ENCODE peak calls at places on chromosomes 5 and 9, in seven cellular contexts. One of them, this sample, is unnamed. For H3K27me3, the result is how much of the 10 kb centered on the place peaks cover.

GRCh38 chr9:86043999-86044398 is 55.4 kb downstream of the GOLM1 start:
- DNase-seq in brain microvascular endothelial cell: no peak
- DNase-seq in psoas muscle: no peak
- DNase-seq in Peyer's patch: no peak
- DNase-seq in cardiac muscle cell: no peak
- DNase-seq in fibroblast of lung: peak
- DNase-seq in breast epithelium: no peak
- DNase-seq in this sample: no peak

GRCh38 chr5:136077046-136077445 is 48.3 kb downstream of the TGFBI start:
- DNase-seq in brain microvascular endothelial cell: no peak
- DNase-seq in psoas muscle: no peak
- DNase-seq in Peyer's patch: no peak
- DNase-seq in cardiac muscle cell: no peak
- DNase-seq in fibroblast of lung: no peak
- DNase-seq in breast epithelium: no peak
- DNase-seq in this sample: no peak

GRCh38 chr9:71638627-71639026 is 129.7 kb downstream of the CEMIP2 start:
- DNase-seq in brain microvascular endothelial cell: no peak
- DNase-seq in psoas muscle: no peak
- DNase-seq in Peyer's patch: no peak
- DNase-seq in cardiac muscle cell: no peak
- DNase-seq in fibroblast of lung: peak
- DNase-seq in breast epithelium: no peak
- DNase-seq in this sample: no peak

GRCh38 chr9:137167752-137168574 is 1.9 kb downstream of the LRRC26 start:
- DNase-seq in brain microvascular endothelial cell: no peak
- DNase-seq in psoas muscle: no peak
- DNase-seq in Peyer's patch: no peak
- DNase-seq in cardiac muscle cell: peak
- DNase-seq in fibroblast of lung: peak
- DNase-seq in breast epithelium: no peak
- DNase-seq in this sample: no peak

GRCh38 chr9:70110194-70111041 is 66.8 kb downstream of the MAMDC2 start:
- DNase-seq in brain microvascular endothelial cell: no peak
- DNase-seq in psoas muscle: no peak
- DNase-seq in Peyer's patch: no peak
- DNase-seq in cardiac muscle cell: no peak
- DNase-seq in fibroblast of lung: no peak
- DNase-seq in breast epithelium: no peak
- DNase-seq in this sample: no peak

GRCh38 chr5:149413477-149414210 is 34.6 kb upstream of the IL17B start:
- DNase-seq in brain microvascular endothelial cell: no peak
- DNase-seq in psoas muscle: no peak
- DNase-seq in Peyer's patch: no peak
- DNase-seq in cardiac muscle cell: no peak
- DNase-seq in fibroblast of lung: no peak
- DNase-seq in breast epithelium: peak
- DNase-seq in this sample: no peak

GRCh38 chr5:168106008-168106761 is 185.3 kb upstream of the WWC1 start:
- DNase-seq in brain microvascular endothelial cell: no peak
- DNase-seq in psoas muscle: no peak
- DNase-seq in Peyer's patch: no peak
- DNase-seq in cardiac muscle cell: no peak
- DNase-seq in fibroblast of lung: no peak
- DNase-seq in breast epithelium: no peak
- DNase-seq in this sample: no peak

GRCh38 chr5:156584856-156585255 is 257.9 kb downstream of the SGCD start:
- DNase-seq in brain microvascular endothelial cell: no peak
- DNase-seq in psoas muscle: no peak
- DNase-seq in Peyer's patch: no peak
- DNase-seq in cardiac muscle cell: no peak
- DNase-seq in fibroblast of lung: no peak
- DNase-seq in breast epithelium: no peak
- DNase-seq in this sample: no peak

GRCh38 chr9:107737987-107738743 is 248.6 kb upstream of the KLF4 start:
- DNase-seq in brain microvascular endothelial cell: peak
- DNase-seq in psoas muscle: peak
- DNase-seq in Peyer's patch: peak
- DNase-seq in cardiac muscle cell: no peak
- DNase-seq in fibroblast of lung: peak
- DNase-seq in breast epithelium: no peak
- DNase-seq in this sample: no peak

GRCh38 chr5:103474671-103475070 is 87.9 kb downstream of the NUDT12 start:
- DNase-seq in brain microvascular endothelial cell: no peak
- DNase-seq in psoas muscle: no peak
- DNase-seq in Peyer's patch: no peak
- DNase-seq in cardiac muscle cell: no peak
- DNase-seq in fibroblast of lung: no peak
- DNase-seq in breast epithelium: no peak
- DNase-seq in this sample: no peak

GRCh38 chr5:141669519-141669918 is 12.5 kb downstream of the ARAP3 start:
- DNase-seq in brain microvascular endothelial cell: no peak
- DNase-seq in psoas muscle: no peak
- DNase-seq in Peyer's patch: no peak
- DNase-seq in cardiac muscle cell: no peak
- DNase-seq in fibroblast of lung: no peak
- DNase-seq in breast epithelium: no peak
- DNase-seq in this sample: no peak
- TF ChIP-seq CTCF in brain microvascular endothelial cell: peak
- TF ChIP-seq CTCF in psoas muscle: no peak
- TF ChIP-seq CTCF in Peyer's patch: no peak
- TF ChIP-seq CTCF in cardiac muscle cell: no peak
- TF ChIP-seq CTCF in fibroblast of lung: no peak
- TF ChIP-seq CTCF in breast epithelium: no peak
- TF ChIP-seq CTCF in this sample: no peak

GRCh38 chr5:178433273-178433775 is 156.9 kb downstream of the COL23A1 start:
- DNase-seq in brain microvascular endothelial cell: no peak
- DNase-seq in psoas muscle: no peak
- DNase-seq in Peyer's patch: no peak
- DNase-seq in cardiac muscle cell: no peak
- DNase-seq in fibroblast of lung: no peak
- DNase-seq in breast epithelium: no peak
- DNase-seq in this sample: no peak
- H3K27ac ChIP-seq in brain microvascular endothelial cell: no peak
- H3K27ac ChIP-seq in psoas muscle: no peak
- H3K27ac ChIP-seq in Peyer's patch: no peak
- H3K27ac ChIP-seq in cardiac muscle cell: no peak
- H3K27ac ChIP-seq in fibroblast of lung: no peak
- H3K27ac ChIP-seq in breast epithelium: no peak
- H3K27ac ChIP-seq in this sample: no peak

DNA sequence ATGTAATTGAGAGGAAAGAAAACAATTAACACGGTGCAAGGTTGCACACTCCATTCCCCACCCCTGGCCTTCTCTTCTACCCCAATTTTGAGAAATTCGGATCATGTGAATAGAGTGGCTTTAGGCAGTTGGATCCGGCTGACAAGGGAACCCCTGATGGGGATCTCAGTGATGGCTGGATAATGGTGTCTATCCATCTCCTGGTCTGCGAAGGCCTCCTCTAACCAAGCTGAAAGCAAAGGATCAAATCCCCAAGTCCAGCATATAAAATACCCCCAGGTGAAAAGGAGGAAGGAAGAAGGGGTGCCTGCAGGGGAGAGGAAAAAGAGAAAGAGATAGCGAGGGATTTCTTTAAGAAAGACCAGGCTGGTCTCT is 16.0 kb downstream of the NR2F1 start:
- DNase-seq in brain microvascular endothelial cell: no peak
- DNase-seq in psoas muscle: no peak
- DNase-seq in Peyer's patch: no peak
- DNase-seq in cardiac muscle cell: no peak
- DNase-seq in fibroblast of lung: no peak
- DNase-seq in breast epithelium: no peak
- DNase-seq in this sample: no peak
- H3K27me3 ChIP-seq in brain microvascular endothelial cell: under half
- H3K27me3 ChIP-seq in psoas muscle: half or more
- H3K27me3 ChIP-seq in Peyer's patch: under half
- H3K27me3 ChIP-seq in cardiac muscle cell: half or more
- H3K27me3 ChIP-seq in fibroblast of lung: under half
- H3K27me3 ChIP-seq in breast epithelium: half or more
- H3K27me3 ChIP-seq in this sample: half or more

GRCh38 chr5:78627175-78627574 is 21.4 kb downstream of the LHFPL2 start:
- DNase-seq in brain microvascular endothelial cell: no peak
- DNase-seq in psoas muscle: no peak
- DNase-seq in Peyer's patch: no peak
- DNase-seq in cardiac muscle cell: no peak
- DNase-seq in fibroblast of lung: peak
- DNase-seq in breast epithelium: no peak
- DNase-seq in this sample: no peak
- TF ChIP-seq CTCF in brain microvascular endothelial cell: peak
- TF ChIP-seq CTCF in psoas muscle: no peak
- TF ChIP-seq CTCF in Peyer's patch: peak
- TF ChIP-seq CTCF in cardiac muscle cell: peak
- TF ChIP-seq CTCF in fibroblast of lung: peak
- TF ChIP-seq CTCF in breast epithelium: no peak
- TF ChIP-seq CTCF in this sample: no peak

GRCh38 chr5:10329808-10330481 is 22.2 kb upstream of the CMBL start:
- DNase-seq in brain microvascular endothelial cell: no peak
- DNase-seq in psoas muscle: peak
- DNase-seq in Peyer's patch: no peak
- DNase-seq in cardiac muscle cell: no peak
- DNase-seq in fibroblast of lung: peak
- DNase-seq in breast epithelium: no peak
- DNase-seq in this sample: no peak

GRCh38 chr5:10329421-10329807 is 21.7 kb upstream of the CMBL start:
- DNase-seq in brain microvascular endothelial cell: no peak
- DNase-seq in psoas muscle: no peak
- DNase-seq in Peyer's patch: no peak
- DNase-seq in cardiac muscle cell: no peak
- DNase-seq in fibroblast of lung: no peak
- DNase-seq in breast epithelium: no peak
- DNase-seq in this sample: no peak

GRCh38 chr5:10330511-10331105 is 22.9 kb upstream of the MARCHF6 start:
- DNase-seq in brain microvascular endothelial cell: no peak
- DNase-seq in psoas muscle: peak
- DNase-seq in Peyer's patch: no peak
- DNase-seq in cardiac muscle cell: no peak
- DNase-seq in fibroblast of lung: no peak
- DNase-seq in breast epithelium: no peak
- DNase-seq in this sample: no peak

GRCh38 chr5:10331341-10331796 is 22.1 kb upstream of the MARCHF6 start:
- DNase-seq in brain microvascular endothelial cell: peak
- DNase-seq in psoas muscle: peak
- DNase-seq in Peyer's patch: no peak
- DNase-seq in cardiac muscle cell: no peak
- DNase-seq in fibroblast of lung: peak
- DNase-seq in breast epithelium: peak
- DNase-seq in this sample: no peak

DNA sequence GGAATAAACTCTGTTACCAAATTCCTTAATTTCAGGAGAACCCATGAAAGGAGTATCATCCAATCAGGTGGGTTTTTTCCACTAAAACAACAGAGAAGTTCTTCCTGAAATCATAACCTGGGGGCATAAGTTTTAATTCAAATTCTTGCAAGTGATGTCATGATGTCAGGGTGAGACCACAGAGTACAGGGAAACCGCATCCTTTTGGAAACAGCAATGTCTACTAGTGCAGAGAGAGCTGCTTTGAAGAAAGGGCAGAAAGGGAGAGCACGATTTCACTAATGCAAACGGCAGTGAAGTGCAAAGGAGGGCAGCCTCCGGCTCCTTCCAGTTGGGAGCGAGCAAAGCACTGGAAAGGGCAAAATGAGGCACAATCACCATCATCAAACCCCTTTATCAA is 20.6 kb upstream of the CMBL start:
- DNase-seq in brain microvascular endothelial cell: no peak
- DNase-seq in psoas muscle: no peak
- DNase-seq in Peyer's patch: no peak
- DNase-seq in cardiac muscle cell: no peak
- DNase-seq in fibroblast of lung: no peak
- DNase-seq in breast epithelium: no peak
- DNase-seq in this sample: no peak
- H3K27ac ChIP-seq in brain microvascular endothelial cell: no peak
- H3K27ac ChIP-seq in psoas muscle: no peak
- H3K27ac ChIP-seq in Peyer's patch: no peak
- H3K27ac ChIP-seq in cardiac muscle cell: no peak
- H3K27ac ChIP-seq in fibroblast of lung: no peak
- H3K27ac ChIP-seq in breast epithelium: no peak
- H3K27ac ChIP-seq in this sample: no peak

DNA sequence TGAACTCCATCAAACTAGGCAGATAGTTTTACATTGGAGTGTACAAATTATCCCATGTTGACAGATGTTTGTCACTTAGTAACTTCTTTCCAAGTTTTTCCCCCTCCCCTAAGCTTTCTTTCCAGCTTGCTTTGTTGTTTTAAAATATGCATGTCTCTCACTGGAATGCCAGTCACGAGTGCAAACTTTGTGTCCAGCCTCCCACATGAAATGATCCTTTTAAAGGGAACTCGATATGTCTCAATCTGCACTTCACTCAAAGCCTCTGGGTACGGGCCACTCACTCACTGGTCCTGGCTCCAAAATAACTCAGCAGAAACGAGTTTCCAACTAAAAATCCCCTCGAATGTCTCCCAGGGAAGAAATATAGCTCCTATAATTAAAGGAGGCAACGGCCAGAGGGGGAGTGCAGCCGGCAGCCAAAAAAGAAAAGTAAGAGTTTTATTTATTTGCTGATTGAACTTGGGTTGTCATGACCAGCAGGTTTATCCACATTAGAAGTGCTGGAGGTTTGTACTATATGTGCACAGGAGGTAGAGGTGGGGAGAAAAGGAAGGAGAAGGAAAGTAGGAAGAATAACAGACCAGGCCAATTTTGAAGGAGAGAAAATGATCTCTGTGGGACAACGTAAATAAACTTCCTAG is 17.5 kb downstream of the NR2F1 start:
- DNase-seq in brain microvascular endothelial cell: no peak
- DNase-seq in psoas muscle: no peak
- DNase-seq in Peyer's patch: no peak
- DNase-seq in cardiac muscle cell: no peak
- DNase-seq in fibroblast of lung: peak
- DNase-seq in breast epithelium: no peak
- DNase-seq in this sample: no peak
- H3K27me3 ChIP-seq in brain microvascular endothelial cell: under half
- H3K27me3 ChIP-seq in psoas muscle: half or more
- H3K27me3 ChIP-seq in Peyer's patch: under half
- H3K27me3 ChIP-seq in cardiac muscle cell: half or more
- H3K27me3 ChIP-seq in fibroblast of lung: under half
- H3K27me3 ChIP-seq in breast epithelium: half or more
- H3K27me3 ChIP-seq in this sample: half or more

DNA sequence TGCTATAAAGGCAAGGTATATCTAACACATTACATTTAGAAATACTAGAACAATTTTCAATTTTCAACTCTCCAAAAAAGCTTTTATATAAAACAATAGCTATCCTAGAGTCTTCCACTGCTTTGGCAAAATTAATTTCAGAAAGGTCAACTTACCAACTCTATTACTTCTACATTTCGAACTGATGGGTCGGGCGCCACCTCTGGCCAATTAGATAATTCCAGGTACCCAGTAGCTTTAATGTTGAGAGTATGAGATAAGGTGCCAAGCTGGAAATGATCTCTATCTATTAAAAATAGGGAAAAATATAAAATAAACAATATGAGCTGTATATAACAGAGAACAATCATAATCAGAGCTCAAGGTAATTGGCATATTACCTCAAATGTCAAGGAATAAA is 166.6 kb downstream of the AP3B1 start:
- DNase-seq in brain microvascular endothelial cell: no peak
- DNase-seq in psoas muscle: no peak
- DNase-seq in Peyer's patch: no peak
- DNase-seq in cardiac muscle cell: peak
- DNase-seq in fibroblast of lung: no peak
- DNase-seq in breast epithelium: no peak
- DNase-seq in this sample: no peak
- TF ChIP-seq CTCF in brain microvascular endothelial cell: peak
- TF ChIP-seq CTCF in psoas muscle: no peak
- TF ChIP-seq CTCF in Peyer's patch: no peak
- TF ChIP-seq CTCF in cardiac muscle cell: no peak
- TF ChIP-seq CTCF in fibroblast of lung: no peak
- TF ChIP-seq CTCF in breast epithelium: no peak
- TF ChIP-seq CTCF in this sample: no peak

GRCh38 chr9:116153765-116154333 is at the start of gene PAPPA:
- DNase-seq in brain microvascular endothelial cell: no peak
- DNase-seq in psoas muscle: no peak
- DNase-seq in Peyer's patch: no peak
- DNase-seq in cardiac muscle cell: no peak
- DNase-seq in fibroblast of lung: no peak
- DNase-seq in breast epithelium: no peak
- DNase-seq in this sample: no peak
- H3K27ac ChIP-seq in brain microvascular endothelial cell: peak
- H3K27ac ChIP-seq in psoas muscle: no peak
- H3K27ac ChIP-seq in Peyer's patch: peak
- H3K27ac ChIP-seq in cardiac muscle cell: no peak
- H3K27ac ChIP-seq in fibroblast of lung: peak
- H3K27ac ChIP-seq in breast epithelium: peak
- H3K27ac ChIP-seq in this sample: no peak

This sample was measured in CD4-positive, alpha-beta T cell.